ENCODE peak calls at places on chromosome 22, in eight cellular contexts. J, U, K, D, A, H, W and O are unnamed samples.

GRCh38 chr22:46775789-46776485 is 13.5 kb downstream of the TBC1D22A start:
- DNase-seq in A (no peak), D (no peak), K (no peak), J (no peak), U (no peak), W (no peak), H (no peak), O (no peak)

GRCh38 chr22:37050913-37051628 is 471 bp upstream of the KCTD17 start:
- DNase-seq in J (no peak), K (no peak), A (no peak), W (no peak), D (no peak), U (no peak), H (no peak), O (no peak)

GRCh38 chr22:46043816-46044717 is 67.1 kb upstream of the WNT7B start:
- DNase-seq in J (peak), A (peak), D (peak), H (no peak), W (no peak), U (no peak), K (peak), O (no peak)

GRCh38 chr22:41075946-41076345 is 16.4 kb upstream of the EP300 start:
- DNase-seq in D (no peak), H (no peak), K (no peak), U (no peak), A (no peak), J (no peak), W (no peak), O (no peak)

GRCh38 chr22:17540481-17540880 is 22.8 kb upstream of the SLC25A18 start:
- DNase-seq in K (no peak), D (no peak), H (no peak), U (no peak), A (no peak), W (no peak), J (no peak), O (no peak)

GRCh38 chr22:11360632-11361031 is 4167.4 kb upstream of the OR11H1 start:
- DNase-seq in H (no peak), J (no peak), A (no peak), K (no peak), W (no peak), D (no peak), U (no peak), O (no peak)

GRCh38 chr22:20084547-20085413 is 4.7 kb downstream of the DGCR8 start:
- DNase-seq in K (no peak), H (peak), U (no peak), A (no peak), J (no peak), W (peak), D (no peak), O (no peak)

GRCh38 chr22:23705358-23705757 is 14.5 kb downstream of the RGL4 start:
- DNase-seq in D (no peak), H (no peak), K (no peak), J (no peak), A (no peak), U (no peak), W (no peak), O (no peak)